ENCODE peak calls at places on chromosomes 13 and 19, in six cellular contexts. L is fibroblast of lung, H is NB4, C is SHP77, A is anterior cingulate cortex, T is Daoy. U is an unnamed sample.

GRCh38 chr19:38702278-38702677 is 42.0 kb downstream of the CAPN12 start:
- DNase-seq in L (no peak), H (no peak), C (peak), A (no peak), T (no peak), U (no peak)

GRCh38 chr13:57253551-57253950 is 86.6 kb downstream of the PRR20E start:
- DNase-seq in L (no peak), H (no peak), C (no peak), A (no peak), T (no peak), U (no peak)

GRCh38 chr13:99264053-99264452 is 5.9 kb upstream of the GPR18 start:
- DNase-seq in L (no peak), H (peak), C (no peak), A (no peak), T (no peak), U (no peak)

GRCh38 chr19:13089139-13089856 is 13.4 kb downstream of the LYL1 start:
- DNase-seq in L (no peak), H (no peak), C (no peak), A (no peak), T (peak), U (no peak)

GRCh38 chr19:30084390-30084819 is 142.4 kb downstream of the URI1 start:
- DNase-seq in L (no peak), H (no peak), C (no peak), A (no peak), T (no peak), U (no peak)

GRCh38 chr13:77779461-77780272 is 82.2 kb downstream of the SLAIN1 start:
- DNase-seq in L (peak), H (peak), C (peak), A (no peak), T (peak), U (peak)

GRCh38 chr13:104256701-104257100 is 1190.5 kb upstream of the SLC10A2 start:
- DNase-seq in L (no peak), H (no peak), C (no peak), A (no peak), T (no peak), U (no peak)

GRCh38 chr13:43838909-43839308 is 40.6 kb downstream of the CCDC122 start:
- DNase-seq in L (peak), H (peak), C (no peak), A (no peak), T (no peak), U (no peak)

GRCh38 chr13:51793570-51794273 is 10.2 kb downstream of the DHRS12 start:
- DNase-seq in L (peak), H (peak), C (no peak), A (no peak), T (peak), U (no peak)

GRCh38 chr19:51786651-51787494 is 8.1 kb upstream of the FPR3 start:
- DNase-seq in L (no peak), H (no peak), C (no peak), A (no peak), T (no peak), U (no peak)

GRCh38 chr13:24168980-24169379 is 8.5 kb downstream of the SPATA13 start:
- DNase-seq in L (peak), H (no peak), C (no peak), A (no peak), T (no peak), U (no peak)

GRCh38 chr13:52925221-52925620 is 76.8 kb upstream of the PCDH8 start:
- DNase-seq in L (no peak), H (no peak), C (peak), A (no peak), T (no peak), U (no peak)

GRCh38 chr19:10270616-10271394 is at the start of gene ICAM1:
- DNase-seq in L (peak), H (peak), C (peak), A (no peak), T (peak), U (peak)

GRCh38 chr13:75195479-75196111 is 286.4 kb downstream of the TBC1D4 start:
- DNase-seq in L (no peak), H (no peak), C (no peak), A (no peak), T (no peak), U (no peak)

GRCh38 chr13:24008679-24009078 is 111.4 kb upstream of the C1QTNF9B start:
- DNase-seq in L (peak), H (no peak), C (no peak), A (no peak), T (no peak), U (no peak)

GRCh38 chr13:43364210-43365041 is 341.0 kb downstream of the DNAJC15 start:
- DNase-seq in L (peak), H (no peak), C (no peak), A (no peak), T (peak), U (no peak)

GRCh38 chr13:30731658-30732390 is 3.5 kb upstream of the ALOX5AP start:
- DNase-seq in L (no peak), H (no peak), C (no peak), A (no peak), T (no peak), U (no peak)

GRCh38 chr19:48872884-48873475 is 759 bp downstream of the PPP1R15A start:
- DNase-seq in L (peak), H (peak), C (peak), A (no peak), T (peak), U (peak)

GRCh38 chr13:113658836-113659235 is 838 bp upstream of the ATP4B start:
- DNase-seq in L (no peak), H (no peak), C (no peak), A (no peak), T (no peak), U (no peak)

GRCh38 chr13:36261976-36262375 is 35.6 kb downstream of the CCDC169 start:
- DNase-seq in L (no peak), H (no peak), C (no peak), A (no peak), T (no peak), U (no peak)

GRCh38 chr13:36986462-36987240 is 12.5 kb downstream of the ALG5 start:
- DNase-seq in L (no peak), H (no peak), C (no peak), A (no peak), T (no peak), U (no peak)

GRCh38 chr13:110774051-110774450 is 60.6 kb downstream of the ING1 start:
- DNase-seq in L (no peak), H (no peak), C (no peak), A (no peak), T (no peak), U (no peak)

GRCh38 chr13:45048890-45049407 is 59.6 kb downstream of the GPALPP1 start:
- DNase-seq in L (no peak), H (no peak), C (no peak), A (no peak), T (no peak), U (peak)

GRCh38 chr19:35123573-35123972 is 8.0 kb downstream of the FXYD3 start:
- DNase-seq in L (no peak), H (no peak), C (no peak), A (no peak), T (peak), U (no peak)

GRCh38 chr19:29247912-29248311 is 35.0 kb upstream of the UQCRFS1 start:
- DNase-seq in L (no peak), H (no peak), C (no peak), A (no peak), T (no peak), U (no peak)